ENCODE peak calls at places on chromosomes 16 and 17, in nine cellular contexts. R is HT-29; C is fibroblast of villous mesenchyme; B is left colon; W is NCI-H2107; A is erythroblast; N is RPMI7951; S is NCI-H1092; F is stimulated activated CD8-positive, alpha-beta memory T cell treated with anti-CD3 and anti-CD28 coated beads, Interleukin-7, amount 100 ng/mL, for 1 hour. O is an unnamed sample.

GRCh38 chr16:85983606-85984005 is 84.6 kb downstream of the IRF8 start:
- DNase-seq in R (no peak), C (no peak), B (no peak), W (no peak), A (no peak), N (no peak), S (no peak), F (no peak), O (no peak)

GRCh38 chr16:3577302-3577752 is at the start of gene NLRC3:
- DNase-seq in R (no peak), C (no peak), B (no peak), W (no peak), A (no peak), N (no peak), S (no peak), F (peak), O (no peak)

GRCh38 chr16:11140466-11140865 is 115.5 kb downstream of the SOCS1 start:
- DNase-seq in R (no peak), C (no peak), B (no peak), W (no peak), A (no peak), N (no peak), S (no peak), F (no peak), O (no peak)

GRCh38 chr17:48522990-48523389 is 7.8 kb downstream of the HOXB1 start:
- DNase-seq in R (no peak), C (no peak), B (no peak), W (no peak), A (peak), N (no peak), S (no peak), F (no peak), O (no peak)

GRCh38 chr17:49784636-49785035 is 3.8 kb upstream of the KAT7 start:
- DNase-seq in R (no peak), C (no peak), B (no peak), W (no peak), A (no peak), N (no peak), S (no peak), F (no peak), O (no peak)

GRCh38 chr17:49209061-49209571 is 1.3 kb downstream of the GNGT2 start:
- DNase-seq in R (no peak), C (no peak), B (no peak), W (no peak), A (no peak), N (peak), S (no peak), F (no peak), O (no peak)

GRCh38 chr17:71176928-71177443 is 943.8 kb upstream of the SOX9 start:
- DNase-seq in R (peak), C (peak), B (no peak), W (no peak), A (no peak), N (peak), S (no peak), F (no peak), O (no peak)

GRCh38 chr17:61206922-61207321 is 192.7 kb upstream of the TBX2 start:
- DNase-seq in R (no peak), C (no peak), B (no peak), W (no peak), A (no peak), N (no peak), S (no peak), F (no peak), O (no peak)

GRCh38 chr16:56303066-56303705 is 111.9 kb downstream of the GNAO1 start:
- DNase-seq in R (no peak), C (no peak), B (no peak), W (no peak), A (no peak), N (no peak), S (no peak), F (no peak), O (no peak)

GRCh38 chr17:50072130-50072529 is 16.2 kb downstream of the ITGA3 start:
- DNase-seq in R (no peak), C (no peak), B (no peak), W (no peak), A (no peak), N (no peak), S (no peak), F (no peak), O (no peak)

GRCh38 chr17:79026345-79027273 is 2.6 kb downstream of the C1QTNF1 start:
- DNase-seq in R (peak), C (peak), B (peak), W (no peak), A (no peak), N (peak), S (no peak), F (no peak), O (peak)

GRCh38 chr16:58500329-58501241 is 642 bp downstream of the NDRG4 start:
- DNase-seq in R (no peak), C (no peak), B (no peak), W (no peak), A (no peak), N (no peak), S (no peak), F (no peak), O (peak)

GRCh38 chr17:77571562-77571981 is 386.9 kb upstream of the TNRC6C start:
- DNase-seq in R (no peak), C (peak), B (no peak), W (no peak), A (peak), N (peak), S (no peak), F (no peak), O (no peak)

GRCh38 chr16:4870138-4870671 is 22.9 kb downstream of the UBN1 start:
- DNase-seq in R (no peak), C (no peak), B (no peak), W (no peak), A (no peak), N (no peak), S (no peak), F (no peak), O (no peak)

GRCh38 chr17:83155128-83156081 is 76.0 kb downstream of the METRNL start:
- DNase-seq in R (no peak), C (peak), B (no peak), W (no peak), A (no peak), N (peak), S (no peak), F (no peak), O (no peak)

GRCh38 chr16:53945996-53946395 is 242.0 kb downstream of the FTO start:
- DNase-seq in R (peak), C (peak), B (no peak), W (no peak), A (peak), N (peak), S (no peak), F (no peak), O (peak)

GRCh38 chr17:6577686-6578263 is 21.4 kb upstream of the PITPNM3 start:
- DNase-seq in R (peak), C (no peak), B (peak), W (no peak), A (no peak), N (no peak), S (no peak), F (no peak), O (peak)

GRCh38 chr16:26787924-26788323 is 278.8 kb upstream of the C16orf82 start:
- DNase-seq in R (peak), C (no peak), B (no peak), W (no peak), A (peak), N (no peak), S (no peak), F (no peak), O (peak)

GRCh38 chr16:85413713-85414663 is 199.1 kb upstream of the GSE1 start:
- DNase-seq in R (no peak), C (no peak), B (no peak), W (no peak), A (no peak), N (no peak), S (no peak), F (no peak), O (no peak)

GRCh38 chr17:80176757-80177156 is 6.9 kb downstream of the CARD14 start:
- DNase-seq in R (no peak), C (no peak), B (no peak), W (no peak), A (no peak), N (no peak), S (no peak), F (no peak), O (no peak)

GRCh38 chr17:9465216-9465921 is 110.3 kb downstream of the STX8 start:
- DNase-seq in R (no peak), C (peak), B (no peak), W (no peak), A (no peak), N (no peak), S (no peak), F (no peak), O (no peak)

GRCh38 chr17:64658931-64659330 is 3.2 kb downstream of the SMURF2 start:
- DNase-seq in R (no peak), C (no peak), B (no peak), W (no peak), A (no peak), N (peak), S (no peak), F (no peak), O (no peak)

O was measured in iPS-NIHi11.